ENCODE peak calls at places on chromosomes 16 and 17, in six cellular contexts. S, O, N, M, E and H are unnamed samples.

GRCh38 chr17:68152161-68152571 is 95.7 kb upstream of the AMZ2 start:
- DNase-seq in M (no peak), N (no peak), E (no peak), S (no peak), O (no peak), H (peak)

GRCh38 chr17:28008526-28008925 is 34.0 kb upstream of the NLK start:
- DNase-seq in S (peak), E (peak), O (peak), M (no peak), N (peak), H (peak)

GRCh38 chr17:72724375-72724774 is 368.1 kb downstream of the SLC39A11 start:
- DNase-seq in M (no peak), E (peak), N (no peak), O (no peak), S (peak), H (peak)

GRCh38 chr16:89200124-89200849 is at the start of gene SLC22A31:
- DNase-seq in N (peak), O (no peak), M (peak), E (no peak), S (no peak), H (no peak)

GRCh38 chr17:14307560-14308024 is 6.7 kb downstream of the HS3ST3B1 start:
- DNase-seq in M (no peak), O (peak), S (peak), E (no peak), N (no peak), H (no peak)

GRCh38 chr16:85392756-85393673 is 220.1 kb upstream of the GSE1 start:
- DNase-seq in S (no peak), N (peak), M (peak), E (no peak), O (no peak), H (no peak)

GRCh38 chr16:75023019-75023418 is 24.2 kb downstream of the ZNRF1 start:
- DNase-seq in M (no peak), E (no peak), N (no peak), S (peak), O (no peak), H (peak)

GRCh38 chr17:73657473-73658116 is 13.3 kb upstream of the SDK2 start:
- DNase-seq in M (peak), E (peak), O (no peak), S (peak), N (peak), H (no peak)

GRCh38 chr17:18181358-18181757 is 2.3 kb upstream of the ALKBH5 start:
- DNase-seq in N (no peak), E (peak), M (no peak), S (no peak), O (peak), H (peak)

GRCh38 chr17:65902831-65903549 is 288.9 kb downstream of the CEP112 start:
- DNase-seq in E (no peak), O (no peak), S (peak), M (no peak), N (no peak), H (no peak)

GRCh38 chr16:31138621-31139578 is 3.4 kb upstream of the PRSS8 start:
- DNase-seq in M (peak), N (peak), S (peak), O (peak), E (peak), H (peak)

GRCh38 chr17:30793282-30793977 is 31.1 kb downstream of the CRLF3 start:
- DNase-seq in E (no peak), M (no peak), O (no peak), S (no peak), N (no peak), H (no peak)

GRCh38 chr16:72424776-72425175 is 252.8 kb upstream of the PMFBP1 start:
- DNase-seq in E (no peak), M (no peak), N (no peak), O (no peak), S (no peak), H (no peak)

GRCh38 chr16:35207059-35207999 is 1747.9 kb downstream of the TP53TG3F start:
- DNase-seq in M (peak), O (no peak), S (no peak), N (no peak), E (no peak), H (no peak)

GRCh38 chr17:38455288-38455915 is 27.1 kb downstream of the ARHGAP23 start:
- DNase-seq in M (no peak), E (no peak), N (no peak), O (no peak), S (no peak), H (no peak)

GRCh38 chr17:38454528-38454927 is 26.3 kb downstream of the ARHGAP23 start:
- DNase-seq in O (peak), M (peak), E (peak), N (no peak), S (peak), H (peak)

GRCh38 chr17:38453951-38454421 is 25.7 kb downstream of the ARHGAP23 start:
- DNase-seq in E (peak), M (no peak), O (no peak), S (no peak), N (no peak), H (peak)

GRCh38 chr17:38457577-38458371 is 29.5 kb downstream of the ARHGAP23 start:
- DNase-seq in S (no peak), M (no peak), O (no peak), E (no peak), N (no peak), H (no peak)

DNA sequence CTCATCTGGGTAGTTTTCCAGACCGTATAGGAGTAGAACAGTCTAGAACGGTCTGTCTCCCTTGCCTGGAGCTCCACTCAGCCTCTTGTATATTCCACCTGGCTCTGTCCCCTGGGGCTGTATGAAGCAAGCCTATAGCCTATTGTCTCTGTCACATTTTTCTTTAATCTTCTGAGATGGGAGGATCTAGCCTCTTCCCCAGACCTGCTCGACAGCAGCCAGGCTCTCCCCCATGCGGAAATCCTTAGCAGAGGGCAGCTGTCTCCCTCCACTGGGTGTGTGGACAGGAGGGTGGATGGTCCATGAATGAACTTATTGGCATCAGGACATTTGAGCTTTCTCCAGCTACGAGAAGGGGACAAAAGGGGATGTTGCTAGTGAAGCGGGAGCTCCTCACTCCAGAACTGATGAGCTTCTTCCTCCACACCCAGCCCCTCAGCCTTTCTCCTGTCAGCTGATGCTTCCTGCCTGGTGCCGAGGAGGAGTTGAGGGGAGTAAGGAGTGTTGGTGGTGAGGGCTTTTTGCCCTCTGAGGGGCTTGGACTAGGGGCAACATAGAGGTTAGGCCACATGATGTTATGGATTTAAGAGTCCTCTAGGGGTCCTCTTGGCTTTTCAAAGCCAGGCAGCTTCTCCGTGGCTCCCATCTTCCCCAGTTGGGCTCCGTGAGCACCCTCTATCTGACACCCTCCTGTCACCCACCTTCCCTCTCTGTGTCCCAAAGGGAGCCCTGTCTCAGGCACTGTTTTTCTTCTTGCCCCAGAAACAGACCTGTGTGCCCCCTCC is 28.0 kb downstream of the ARHGAP23 start:
- DNase-seq in N (no peak), O (no peak), S (no peak), M (no peak), E (no peak), H (no peak)
- TF ChIP-seq CTCF in N (no peak), O (peak), S (peak), M (no peak), E (no peak), H (peak)

DNA sequence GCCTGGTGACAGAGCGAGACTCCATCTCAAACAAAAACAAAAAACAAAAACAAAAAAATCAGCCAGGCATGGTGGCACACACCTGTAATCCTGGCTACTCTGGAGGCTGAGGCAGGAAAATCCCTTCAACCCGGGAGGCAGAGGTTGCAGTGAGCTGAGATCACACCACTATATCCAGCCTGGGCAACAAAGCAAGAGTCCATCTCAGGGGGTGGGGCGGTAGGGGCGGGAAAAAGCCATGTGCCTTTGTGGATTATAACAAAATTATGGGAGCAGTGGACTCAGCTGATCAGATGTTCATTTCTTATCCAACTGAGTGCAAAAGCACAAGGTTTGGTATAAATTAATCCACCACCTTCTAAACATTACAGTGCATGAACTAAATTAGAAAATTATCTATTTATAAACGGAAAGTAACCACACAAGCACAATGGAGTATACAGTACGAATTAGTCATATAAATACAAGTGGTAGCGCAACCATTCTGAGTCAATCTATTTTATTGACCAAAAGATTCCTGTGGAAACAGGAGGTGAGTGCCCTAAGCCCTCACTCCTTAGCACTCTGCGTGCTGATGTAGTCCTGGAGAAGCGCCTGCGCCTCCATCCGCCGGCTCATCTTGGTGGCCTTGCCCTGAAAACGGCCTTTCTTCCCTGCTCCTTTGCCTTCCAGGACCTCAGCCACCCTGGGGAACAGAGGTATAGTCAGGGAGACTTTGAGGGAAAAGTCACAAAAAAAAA is 14.0 kb downstream of the AARSD1 start:
- DNase-seq in M (no peak), N (no peak), S (no peak), O (no peak), E (no peak), H (no peak)
- H3K4me3 ChIP-seq in M (no peak), N (no peak), S (no peak), O (no peak), E (no peak), H (no peak)

GRCh38 chr17:64091116-64091515 is 38.8 kb downstream of the ERN1 start:
- DNase-seq in O (peak), M (no peak), S (peak), N (no peak), E (peak), H (peak)

GRCh38 chr17:64090144-64090543 is 39.8 kb downstream of the ERN1 start:
- DNase-seq in N (no peak), O (peak), E (no peak), M (no peak), S (no peak), H (no peak)

GRCh38 chr17:64092952-64093451 is 36.9 kb downstream of the ERN1 start:
- DNase-seq in M (no peak), O (no peak), N (no peak), E (no peak), S (peak), H (no peak)

GRCh38 chr17:64091571-64091970 is 38.4 kb downstream of the ERN1 start:
- DNase-seq in N (no peak), M (no peak), E (no peak), O (no peak), S (no peak), H (no peak)

DNA sequence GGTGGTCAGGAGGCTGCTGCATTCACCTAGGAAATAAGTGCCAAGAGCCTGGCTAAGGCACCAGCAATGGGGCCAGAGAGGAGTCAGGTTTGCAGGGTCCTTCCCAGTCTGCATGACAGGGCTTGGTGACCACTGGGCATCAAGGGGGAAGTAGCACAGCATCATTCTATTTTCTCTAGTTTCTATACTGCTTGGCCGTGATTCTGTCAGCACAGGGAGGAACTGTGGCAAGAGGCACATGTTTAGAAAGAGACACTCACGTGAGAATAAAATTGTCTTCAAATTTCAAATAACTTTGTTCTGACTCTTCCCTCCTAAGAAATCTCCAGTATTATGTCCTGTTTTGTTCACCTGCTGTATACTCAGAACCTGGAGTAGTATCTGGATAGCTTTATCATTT is 37.8 kb downstream of the ERN1 start:
- DNase-seq in O (no peak), M (no peak), S (no peak), N (no peak), E (no peak), H (no peak)
- TF ChIP-seq CTCF in O (no peak), M (no peak), S (no peak), N (no peak), E (no peak), H (no peak)

GRCh38 chr17:38897671-38898290 is 27.6 kb upstream of the LASP1NB start:
- DNase-seq in M (no peak), E (no peak), S (no peak), N (no peak), O (no peak), H (no peak)

GRCh38 chr17:38896373-38896954 is 26.6 kb downstream of the LASP1 start:
- DNase-seq in M (no peak), O (no peak), N (no peak), E (no peak), S (no peak), H (no peak)

GRCh38 chr17:38897176-38897575 is 27.3 kb downstream of the LASP1 start:
- DNase-seq in O (peak), E (no peak), N (no peak), M (no peak), S (no peak), H (peak)

GRCh38 chr17:38898291-38898679 is 27.1 kb upstream of the LASP1NB start:
- DNase-seq in O (no peak), S (no peak), M (no peak), E (no peak), N (no peak), H (no peak)

DNA sequence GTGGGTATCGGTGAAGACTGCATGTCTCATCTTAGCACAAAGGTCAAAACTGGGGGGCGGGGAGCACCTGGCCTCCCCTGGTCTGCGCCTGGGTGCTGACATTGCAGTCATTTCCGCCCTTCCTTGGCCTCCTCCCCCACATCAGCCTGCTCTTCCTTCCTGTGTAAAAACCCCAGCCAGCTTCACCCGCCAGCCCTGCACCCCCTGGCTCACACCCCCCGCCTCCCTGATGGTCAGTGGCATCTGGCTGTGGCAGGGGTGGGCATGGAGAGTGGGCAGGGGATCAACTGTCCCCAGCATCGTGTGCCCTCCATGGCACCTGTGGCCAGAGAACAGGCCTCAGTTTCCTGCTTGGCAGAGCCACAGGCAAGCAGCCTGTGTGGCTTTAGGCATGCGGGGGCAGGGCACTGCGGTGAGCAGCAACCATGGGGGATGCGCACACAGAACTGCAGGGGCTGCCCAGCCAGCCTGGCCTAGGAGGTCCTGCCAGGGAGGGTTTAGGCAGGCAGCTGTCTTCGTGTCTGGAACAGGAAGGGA is 26.5 kb upstream of the LASP1NB start:
- DNase-seq in N (no peak), M (peak), S (no peak), O (no peak), E (peak), H (no peak)
- H3K4me3 ChIP-seq in N (no peak), M (no peak), S (no peak), O (no peak), E (no peak), H (no peak)